ENCODE peak calls at places on chromosomes 11 and 22, in six cellular contexts. One of them, this sample, is unnamed.

GRCh38 chr11:70860855-70861254 is 391.5 kb downstream of the SHANK2 start:
- DNase-seq in ovary: no peak
- DNase-seq in CD8-positive, alpha-beta T cell: no peak
- DNase-seq in cardiac muscle cell: no peak
- DNase-seq in right lobe of liver: no peak
- DNase-seq in keratinocyte: no peak
- DNase-seq in this sample: no peak

GRCh38 chr11:68113986-68114385 is 7.2 kb downstream of the CHKA start:
- DNase-seq in ovary: no peak
- DNase-seq in cardiac muscle cell: no peak
- DNase-seq in CD8-positive, alpha-beta T cell: no peak
- DNase-seq in keratinocyte: no peak
- DNase-seq in right lobe of liver: no peak
- DNase-seq in this sample: no peak

GRCh38 chr22:30947821-30948454 is 20.6 kb downstream of the MORC2 start:
- DNase-seq in ovary: no peak
- DNase-seq in right lobe of liver: no peak
- DNase-seq in keratinocyte: no peak
- DNase-seq in cardiac muscle cell: peak
- DNase-seq in CD8-positive, alpha-beta T cell: no peak
- DNase-seq in this sample: no peak

GRCh38 chr11:3014314-3014938 is 22.3 kb upstream of the NAP1L4 start:
- DNase-seq in ovary: no peak
- DNase-seq in CD8-positive, alpha-beta T cell: peak
- DNase-seq in keratinocyte: no peak
- DNase-seq in cardiac muscle cell: no peak
- DNase-seq in right lobe of liver: no peak
- DNase-seq in this sample: no peak

GRCh38 chr22:39077513-39077840 is 402 bp downstream of the APOBEC3G start:
- DNase-seq in CD8-positive, alpha-beta T cell: no peak
- DNase-seq in cardiac muscle cell: no peak
- DNase-seq in right lobe of liver: no peak
- DNase-seq in ovary: peak
- DNase-seq in keratinocyte: no peak
- DNase-seq in this sample: no peak

GRCh38 chr22:38760477-38761201 is 4.8 kb upstream of the SUN2 start:
- DNase-seq in cardiac muscle cell: peak
- DNase-seq in CD8-positive, alpha-beta T cell: no peak
- DNase-seq in right lobe of liver: no peak
- DNase-seq in ovary: no peak
- DNase-seq in keratinocyte: no peak
- DNase-seq in this sample: no peak

GRCh38 chr22:34833982-34834510 is 231.9 kb upstream of the ISX start:
- DNase-seq in CD8-positive, alpha-beta T cell: no peak
- DNase-seq in keratinocyte: no peak
- DNase-seq in right lobe of liver: no peak
- DNase-seq in ovary: no peak
- DNase-seq in cardiac muscle cell: no peak
- DNase-seq in this sample: no peak

GRCh38 chr11:126348806-126349582 is 6.5 kb upstream of the ST3GAL4 start:
- DNase-seq in ovary: peak
- DNase-seq in keratinocyte: no peak
- DNase-seq in CD8-positive, alpha-beta T cell: no peak
- DNase-seq in cardiac muscle cell: no peak
- DNase-seq in right lobe of liver: no peak
- DNase-seq in this sample: no peak

GRCh38 chr11:22193348-22194051 is 615 bp downstream of the ANO5 start:
- DNase-seq in cardiac muscle cell: peak
- DNase-seq in keratinocyte: no peak
- DNase-seq in CD8-positive, alpha-beta T cell: no peak
- DNase-seq in ovary: peak
- DNase-seq in right lobe of liver: peak
- DNase-seq in this sample: no peak

GRCh38 chr11:66346476-66347424 is 679 bp downstream of the B4GAT1 start:
- DNase-seq in cardiac muscle cell: no peak
- DNase-seq in right lobe of liver: no peak
- DNase-seq in CD8-positive, alpha-beta T cell: no peak
- DNase-seq in keratinocyte: no peak
- DNase-seq in ovary: no peak
- DNase-seq in this sample: no peak

GRCh38 chr22:22078329-22078728 is 95.7 kb upstream of the TOP3B start:
- DNase-seq in ovary: no peak
- DNase-seq in cardiac muscle cell: no peak
- DNase-seq in right lobe of liver: no peak
- DNase-seq in CD8-positive, alpha-beta T cell: no peak
- DNase-seq in keratinocyte: no peak
- DNase-seq in this sample: no peak

GRCh38 chr11:118605116-118605867 is 2.1 kb upstream of the PHLDB1 start:
- DNase-seq in ovary: peak
- DNase-seq in CD8-positive, alpha-beta T cell: no peak
- DNase-seq in right lobe of liver: no peak
- DNase-seq in keratinocyte: no peak
- DNase-seq in cardiac muscle cell: peak
- DNase-seq in this sample: no peak

GRCh38 chr11:46343520-46343919 is 3.7 kb upstream of the DGKZ start:
- DNase-seq in CD8-positive, alpha-beta T cell: no peak
- DNase-seq in right lobe of liver: no peak
- DNase-seq in ovary: no peak
- DNase-seq in keratinocyte: no peak
- DNase-seq in cardiac muscle cell: no peak
- DNase-seq in this sample: no peak

GRCh38 chr11:101127348-101127698 is 2.3 kb downstream of the PGR start:
- DNase-seq in cardiac muscle cell: peak
- DNase-seq in keratinocyte: no peak
- DNase-seq in right lobe of liver: peak
- DNase-seq in ovary: no peak
- DNase-seq in CD8-positive, alpha-beta T cell: no peak
- DNase-seq in this sample: no peak

GRCh38 chr11:99548264-99548663 is 527.5 kb downstream of the CNTN5 start:
- DNase-seq in CD8-positive, alpha-beta T cell: no peak
- DNase-seq in right lobe of liver: no peak
- DNase-seq in cardiac muscle cell: no peak
- DNase-seq in ovary: no peak
- DNase-seq in keratinocyte: no peak
- DNase-seq in this sample: no peak

GRCh38 chr11:1556278-1557167 is 15.5 kb downstream of the DUSP8 start:
- DNase-seq in right lobe of liver: no peak
- DNase-seq in cardiac muscle cell: no peak
- DNase-seq in ovary: no peak
- DNase-seq in keratinocyte: no peak
- DNase-seq in CD8-positive, alpha-beta T cell: no peak
- DNase-seq in this sample: no peak

GRCh38 chr11:45180158-45180887 is 33.9 kb downstream of the PRDM11 start:
- DNase-seq in right lobe of liver: peak
- DNase-seq in cardiac muscle cell: peak
- DNase-seq in ovary: peak
- DNase-seq in keratinocyte: no peak
- DNase-seq in CD8-positive, alpha-beta T cell: no peak
- DNase-seq in this sample: no peak

GRCh38 chr11:77724639-77725038 is 87.0 kb upstream of the CLNS1A start:
- DNase-seq in cardiac muscle cell: no peak
- DNase-seq in ovary: no peak
- DNase-seq in CD8-positive, alpha-beta T cell: no peak
- DNase-seq in keratinocyte: no peak
- DNase-seq in right lobe of liver: no peak
- DNase-seq in this sample: no peak

GRCh38 chr22:46633334-46633890 is 13.2 kb downstream of the GRAMD4 start:
- DNase-seq in ovary: no peak
- DNase-seq in keratinocyte: no peak
- DNase-seq in right lobe of liver: no peak
- DNase-seq in cardiac muscle cell: no peak
- DNase-seq in CD8-positive, alpha-beta T cell: no peak
- DNase-seq in this sample: no peak

GRCh38 chr11:114088836-114089235 is 29.3 kb downstream of the ZBTB16 start:
- DNase-seq in right lobe of liver: no peak
- DNase-seq in ovary: no peak
- DNase-seq in cardiac muscle cell: no peak
- DNase-seq in CD8-positive, alpha-beta T cell: no peak
- DNase-seq in keratinocyte: no peak
- DNase-seq in this sample: no peak
- H3K27ac ChIP-seq in right lobe of liver: no peak
- H3K27ac ChIP-seq in ovary: no peak
- H3K27ac ChIP-seq in cardiac muscle cell: no peak
- H3K27ac ChIP-seq in CD8-positive, alpha-beta T cell: no peak
- H3K27ac ChIP-seq in keratinocyte: no peak
- H3K27ac ChIP-seq in this sample: no peak

GRCh38 chr11:73152861-73153483 is 10.9 kb upstream of the FCHSD2 start:
- DNase-seq in ovary: no peak
- DNase-seq in keratinocyte: no peak
- DNase-seq in right lobe of liver: peak
- DNase-seq in cardiac muscle cell: peak
- DNase-seq in CD8-positive, alpha-beta T cell: peak
- DNase-seq in this sample: no peak
- H3K27ac ChIP-seq in ovary: no peak
- H3K27ac ChIP-seq in keratinocyte: no peak
- H3K27ac ChIP-seq in right lobe of liver: no peak
- H3K27ac ChIP-seq in cardiac muscle cell: peak
- H3K27ac ChIP-seq in CD8-positive, alpha-beta T cell: no peak
- H3K27ac ChIP-seq in this sample: no peak

DNA sequence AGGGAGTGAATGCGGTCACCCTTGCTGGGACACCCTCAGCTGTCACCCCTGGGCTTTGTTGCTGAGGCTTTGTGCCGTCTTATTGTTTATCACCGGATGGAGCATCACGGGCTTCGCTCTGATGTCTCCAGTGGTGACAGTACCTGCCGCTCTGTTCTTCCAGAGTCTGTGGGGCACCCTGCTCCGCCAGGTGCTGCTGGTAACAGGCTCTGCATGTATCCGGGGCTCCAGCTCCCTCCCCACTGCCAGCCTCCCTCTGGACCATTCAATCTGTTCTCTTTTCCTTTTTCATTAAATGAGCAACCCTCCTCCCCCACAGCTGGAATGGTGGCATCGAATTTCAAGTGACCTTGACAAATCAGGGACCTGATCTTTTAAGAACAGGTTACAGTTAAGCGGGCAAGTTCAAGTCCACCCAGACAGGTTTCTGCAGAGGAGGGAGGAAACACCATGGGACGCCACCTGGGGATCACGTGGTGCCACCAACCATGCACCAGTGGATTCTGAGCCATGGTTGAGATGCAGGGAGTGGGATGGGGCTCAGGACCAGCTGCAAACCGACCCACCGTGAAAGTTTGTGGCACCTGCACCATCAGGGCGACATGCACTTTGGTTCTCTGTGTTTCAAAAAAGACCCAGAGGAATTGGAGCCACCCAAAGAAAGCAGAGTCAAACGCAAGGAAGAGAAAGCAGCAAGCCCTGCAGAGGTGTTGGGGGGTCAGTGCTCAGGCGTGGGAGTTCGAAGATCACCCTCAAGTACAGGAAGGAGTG is 89.3 kb downstream of the BCR start:
- DNase-seq in cardiac muscle cell: peak
- DNase-seq in CD8-positive, alpha-beta T cell: no peak
- DNase-seq in keratinocyte: no peak
- DNase-seq in right lobe of liver: no peak
- DNase-seq in ovary: no peak
- DNase-seq in this sample: no peak
- H3K27ac ChIP-seq in cardiac muscle cell: no peak
- H3K27ac ChIP-seq in CD8-positive, alpha-beta T cell: no peak
- H3K27ac ChIP-seq in keratinocyte: no peak
- H3K27ac ChIP-seq in right lobe of liver: no peak
- H3K27ac ChIP-seq in ovary: no peak
- H3K27ac ChIP-seq in this sample: no peak

GRCh38 chr22:27004434-27004833 is 347.0 kb downstream of the MIAT start:
- DNase-seq in cardiac muscle cell: no peak
- DNase-seq in keratinocyte: no peak
- DNase-seq in ovary: no peak
- DNase-seq in right lobe of liver: no peak
- DNase-seq in CD8-positive, alpha-beta T cell: no peak
- DNase-seq in this sample: no peak
- H3K27ac ChIP-seq in cardiac muscle cell: no peak
- H3K27ac ChIP-seq in keratinocyte: no peak
- H3K27ac ChIP-seq in ovary: no peak
- H3K27ac ChIP-seq in right lobe of liver: no peak
- H3K27ac ChIP-seq in CD8-positive, alpha-beta T cell: no peak
- H3K27ac ChIP-seq in this sample: no peak

DNA sequence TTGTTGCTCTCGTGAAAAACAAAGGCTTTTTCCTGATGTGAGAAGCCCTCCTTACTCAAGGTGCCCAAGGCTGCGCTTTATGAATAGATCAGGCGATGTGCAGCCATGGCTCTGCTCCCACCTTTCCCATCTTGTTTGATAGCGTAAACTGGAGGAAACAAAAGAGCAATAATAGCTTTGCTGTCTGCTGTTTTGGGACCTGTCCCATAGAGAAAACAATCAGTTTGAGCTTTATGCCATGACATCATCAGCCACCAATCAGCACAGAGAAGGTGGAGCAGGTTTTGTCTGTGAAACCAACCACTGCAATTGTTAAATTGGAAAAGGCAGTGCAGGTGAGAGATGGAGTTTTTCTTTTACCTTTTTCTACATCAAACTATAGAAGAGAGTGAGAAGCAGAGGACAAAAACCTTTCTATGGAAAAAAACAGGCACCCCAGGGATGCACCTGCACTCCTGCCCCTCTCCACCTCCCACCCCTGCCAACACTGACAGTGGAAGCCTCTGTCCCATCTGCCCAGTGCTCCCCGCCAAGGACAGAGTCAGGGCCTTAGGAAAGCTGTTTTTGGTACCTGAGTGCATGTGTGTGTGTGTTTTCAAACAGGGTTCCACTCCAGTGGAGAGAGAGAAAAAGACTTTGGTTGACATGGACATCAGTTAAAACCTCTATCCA is 80.7 kb downstream of the MICAL3 start:
- DNase-seq in ovary: no peak
- DNase-seq in right lobe of liver: no peak
- DNase-seq in CD8-positive, alpha-beta T cell: no peak
- DNase-seq in keratinocyte: no peak
- DNase-seq in cardiac muscle cell: no peak
- DNase-seq in this sample: no peak
- H3K27ac ChIP-seq in ovary: peak
- H3K27ac ChIP-seq in right lobe of liver: no peak
- H3K27ac ChIP-seq in CD8-positive, alpha-beta T cell: no peak
- H3K27ac ChIP-seq in keratinocyte: no peak
- H3K27ac ChIP-seq in cardiac muscle cell: no peak
- H3K27ac ChIP-seq in this sample: no peak

DNA sequence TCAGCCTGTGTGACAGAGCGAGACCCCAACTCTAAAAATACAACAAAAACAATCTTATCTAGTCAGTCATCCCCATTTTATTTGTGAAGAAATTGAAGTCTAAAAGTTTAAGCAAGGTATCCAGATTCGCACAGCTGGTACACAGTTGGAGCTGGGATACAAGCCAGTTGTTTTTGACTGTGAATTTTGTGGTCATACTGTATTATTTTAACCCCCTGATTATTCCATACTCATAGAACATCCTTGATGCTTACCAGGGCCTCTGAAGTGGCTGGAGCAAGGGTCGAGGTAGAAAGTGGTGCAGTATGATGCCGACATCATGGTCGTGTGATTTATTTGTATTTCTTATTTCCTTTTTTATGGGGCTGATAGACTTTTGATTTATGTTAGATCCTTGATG is 50.0 kb downstream of the BID start:
- DNase-seq in keratinocyte: no peak
- DNase-seq in CD8-positive, alpha-beta T cell: no peak
- DNase-seq in right lobe of liver: no peak
- DNase-seq in ovary: no peak
- DNase-seq in cardiac muscle cell: no peak
- DNase-seq in this sample: no peak
- H3K27ac ChIP-seq in keratinocyte: no peak
- H3K27ac ChIP-seq in CD8-positive, alpha-beta T cell: no peak
- H3K27ac ChIP-seq in right lobe of liver: no peak
- H3K27ac ChIP-seq in ovary: no peak
- H3K27ac ChIP-seq in cardiac muscle cell: peak
- H3K27ac ChIP-seq in this sample: no peak

GRCh38 chr11:57463596-57464342 is 3.4 kb downstream of the RTN4RL2 start:
- DNase-seq in cardiac muscle cell: no peak
- DNase-seq in ovary: no peak
- DNase-seq in CD8-positive, alpha-beta T cell: no peak
- DNase-seq in right lobe of liver: no peak
- DNase-seq in keratinocyte: no peak
- DNase-seq in this sample: no peak
- H3K27ac ChIP-seq in cardiac muscle cell: no peak
- H3K27ac ChIP-seq in ovary: no peak
- H3K27ac ChIP-seq in CD8-positive, alpha-beta T cell: no peak
- H3K27ac ChIP-seq in right lobe of liver: no peak
- H3K27ac ChIP-seq in keratinocyte: no peak
- H3K27ac ChIP-seq in this sample: no peak

This sample was measured in epithelial cell of prostate.